ENCODE peak calls at places on chromosomes 6 and 20, in four cellular contexts. Y is GM13977; O is stimulated activated CD4-positive, alpha-beta T cell treated with anti-CD3 and anti-CD28 coated beads, Interleukin-2, amount 100 ng/mL, for 48 hours; R is H9. X is an unnamed sample.

GRCh38 chr6:3759656-3760245 is 8.2 kb upstream of the PXDC1 start:
- DNase-seq in Y (no peak), O (no peak), R (no peak), X (no peak)

GRCh38 chr20:4633379-4633778 is 88.3 kb upstream of the PRND start:
- DNase-seq in Y (no peak), O (no peak), R (no peak), X (no peak)

GRCh38 chr6:105943514-105943913 is 142.6 kb upstream of the PRDM1 start:
- DNase-seq in Y (no peak), O (no peak), R (no peak), X (no peak)

GRCh38 chr6:7267521-7268091 is 45.4 kb downstream of the SSR1 start:
- DNase-seq in Y (no peak), O (no peak), R (no peak), X (peak)

GRCh38 chr6:163634514-163635171 is 220.1 kb downstream of the QKI start:
- DNase-seq in Y (no peak), O (no peak), R (peak), X (no peak)

GRCh38 chr6:83417880-83418663 is 12.8 kb downstream of the ME1 start:
- DNase-seq in Y (peak), O (no peak), R (no peak), X (no peak)

GRCh38 chr20:25496968-25497401 is 88.3 kb downstream of the NINL start:
- DNase-seq in Y (no peak), O (no peak), R (no peak), X (no peak)

GRCh38 chr6:15265787-15266186 is 19.9 kb downstream of the JARID2 start:
- DNase-seq in Y (no peak), O (no peak), R (no peak), X (no peak)

GRCh38 chr6:89348372-89348771 is 4.2 kb downstream of the UBE2J1 start:
- DNase-seq in Y (no peak), O (no peak), R (no peak), X (no peak)

GRCh38 chr6:27617700-27618689 is 145.1 kb upstream of the ZNF184 start:
- DNase-seq in Y (peak), O (no peak), R (peak), X (no peak)

GRCh38 chr6:42727627-42728026 is 5.2 kb upstream of the PRPH2 start:
- DNase-seq in Y (no peak), O (no peak), R (no peak), X (peak)

GRCh38 chr6:135578976-135579375 is 81.4 kb upstream of the AHI1 start:
- DNase-seq in Y (no peak), O (no peak), R (no peak), X (no peak)

GRCh38 chr6:168925671-168926070 is 328.0 kb downstream of the THBS2 start:
- DNase-seq in Y (no peak), O (no peak), R (no peak), X (no peak)

GRCh38 chr20:1287306-1287705 is 21.2 kb downstream of the SNPH start:
- DNase-seq in Y (no peak), O (no peak), R (no peak), X (no peak)

GRCh38 chr6:13614126-13614925 is 809 bp upstream of the NOL7 start:
- DNase-seq in Y (peak), O (peak), R (no peak), X (peak)

GRCh38 chr20:53934421-53935352 is 135.7 kb downstream of the BCAS1 start:
- DNase-seq in Y (peak), O (no peak), R (no peak), X (no peak)

GRCh38 chr6:47163536-47163935 is 121.4 kb upstream of the ADGRF1 start:
- DNase-seq in Y (no peak), O (no peak), R (no peak), X (no peak)

X was measured in sigmoid colon.